ENCODE peak calls at places on chromosomes 11 and 22, in four cellular contexts. S is GM13976; Z is WTC11; J is CD8-positive, alpha-beta memory T cell. U is an unnamed sample.

GRCh38 chr11:79415411-79415810 is 25.4 kb downstream of the TENM4 start:
- DNase-seq in Z (no peak), S (no peak), J (no peak), U (no peak)

GRCh38 chr22:19108807-19109197 is 13.4 kb downstream of the DGCR2 start:
- DNase-seq in S (no peak), J (no peak), Z (no peak), U (no peak)

GRCh38 chr22:22407061-22407460 is 101.5 kb downstream of the ZNF280B start:
- DNase-seq in Z (no peak), S (no peak), J (no peak), U (no peak)

GRCh38 chr22:20956258-20957117 is 10.6 kb upstream of the AIFM3 start:
- DNase-seq in Z (peak; percentile 61), S (no peak), J (no peak), U (no peak)

GRCh38 chr11:32527776-32528175 is 55.9 kb upstream of the EIF3M start:
- DNase-seq in Z (no peak), S (no peak), J (no peak), U (no peak)

GRCh38 chr11:119470316-119471266 is 47.6 kb upstream of the THY1 start:
- DNase-seq in Z (no peak), S (no peak), J (no peak), U (no peak)

GRCh38 chr11:111378773-111379499 is at the start of gene POU2AF1:
- DNase-seq in J (no peak), Z (peak; percentile 45), S (peak; percentile 82), U (peak; percentile 67)

GRCh38 chr11:79129702-79130101 is 311.1 kb downstream of the TENM4 start:
- DNase-seq in Z (no peak), S (no peak), J (no peak), U (no peak)

GRCh38 chr22:44455151-44455962 is 42.7 kb downstream of the RTL6 start:
- DNase-seq in Z (no peak), J (peak; percentile 46), S (peak; percentile 45), U (peak; percentile 60)

GRCh38 chr22:48751539-48752437 is 1075.9 kb downstream of the BRD1 start:
- DNase-seq in S (no peak), J (no peak), Z (no peak), U (no peak)

GRCh38 chr22:17929909-17930308 is 94.5 kb downstream of the MICAL3 start:
- DNase-seq in J (no peak), S (no peak), Z (no peak), U (no peak)

GRCh38 chr22:29314537-29315285 is 786 bp downstream of the RASL10A start:
- DNase-seq in Z (no peak), J (no peak), S (no peak), U (no peak)

GRCh38 chr11:36037031-36037430 is 93.2 kb downstream of the LDLRAD3 start:
- DNase-seq in S (no peak), Z (no peak), J (no peak), U (no peak)

GRCh38 chr11:88555018-88555828 is 217.7 kb upstream of the CTSC start:
- DNase-seq in Z (no peak), J (no peak), S (no peak), U (no peak)

GRCh38 chr11:117026593-117027330 is 71.5 kb downstream of the SIK3 start:
- DNase-seq in S (no peak), Z (no peak), J (no peak), U (no peak)

GRCh38 chr11:114258696-114259095 is 37.5 kb upstream of the NNMT start:
- DNase-seq in J (no peak), S (peak; percentile 12), Z (no peak), U (no peak)

GRCh38 chr22:23970816-23971482 is 3.3 kb downstream of the DDT start:
- DNase-seq in J (no peak), Z (no peak), S (no peak), U (no peak)

GRCh38 chr11:45670386-45671135 is 5.1 kb upstream of the CHST1 start:
- DNase-seq in S (no peak), J (no peak), Z (no peak), U (no peak)

GRCh38 chr11:116432301-116432700 is 340.5 kb downstream of the BUD13 start:
- DNase-seq in Z (no peak), S (no peak), J (no peak), U (no peak)

GRCh38 chr22:29450222-29450621 is 11.8 kb downstream of the RFPL1 start:
- DNase-seq in Z (no peak), J (no peak), S (no peak), U (no peak)

GRCh38 chr11:20156280-20156875 is 3.9 kb downstream of the DBX1 start:
- DNase-seq in Z (peak; percentile 81), J (peak; percentile 29), S (peak; percentile 52), U (peak; percentile 63)

GRCh38 chr11:103537904-103538502 is 428.8 kb downstream of the DYNC2H1 start:
- DNase-seq in Z (no peak), S (peak; percentile 7), J (no peak), U (no peak)

GRCh38 chr22:37731804-37732471 is 35.1 kb downstream of the TRIOBP start:
- DNase-seq in Z (no peak), J (no peak), S (no peak), U (no peak)

GRCh38 chr22:29704528-29705285 is 15.1 kb upstream of the CABP7 start:
- DNase-seq in Z (no peak), S (no peak), J (no peak), U (no peak)

GRCh38 chr22:40908895-40909294 is 42.3 kb upstream of the RBX1 start:
- DNase-seq in S (no peak), Z (no peak), J (no peak), U (no peak)

U was measured in CD4-positive, alpha-beta T cell.